ENCODE peak calls at places on chromosomes 2 and 18, in eight cellular contexts. One of them, this sample, is unnamed.

GRCh38 chr2:84556190-84556589 is 39.9 kb downstream of the DNAH6 start:
- ATAC-seq in GM23338: no peak
- ATAC-seq in Panc1: no peak
- ATAC-seq in upper lobe of left lung: no peak
- ATAC-seq in GM12878: peak; percentile 49
- ATAC-seq in K562: no peak
- ATAC-seq in HCT116: no peak
- ATAC-seq in HepG2: no peak
- ATAC-seq in this sample: no peak

GRCh38 chr2:132270981-132271546 is 109.3 kb upstream of the ANKRD30BL start:
- ATAC-seq in K562: no peak
- ATAC-seq in HepG2: no peak
- ATAC-seq in HCT116: no peak
- ATAC-seq in upper lobe of left lung: no peak
- ATAC-seq in GM12878: no peak
- ATAC-seq in Panc1: no peak
- ATAC-seq in GM23338: no peak
- ATAC-seq in this sample: no peak

GRCh38 chr18:12968115-12968514 is 20.3 kb downstream of the SEH1L start:
- ATAC-seq in HepG2: no peak
- ATAC-seq in upper lobe of left lung: no peak
- ATAC-seq in HCT116: no peak
- ATAC-seq in K562: no peak
- ATAC-seq in GM23338: no peak
- ATAC-seq in GM12878: no peak
- ATAC-seq in Panc1: no peak
- ATAC-seq in this sample: no peak

GRCh38 chr18:52422985-52423601 is 83.1 kb downstream of the DCC start:
- ATAC-seq in HepG2: no peak
- ATAC-seq in GM12878: no peak
- ATAC-seq in K562: no peak
- ATAC-seq in HCT116: no peak
- ATAC-seq in Panc1: no peak
- ATAC-seq in GM23338: peak; percentile 59
- ATAC-seq in upper lobe of left lung: no peak
- ATAC-seq in this sample: no peak

GRCh38 chr2:110806053-110806452 is 73.7 kb downstream of the ACOXL start:
- ATAC-seq in GM12878: peak; percentile 72
- ATAC-seq in HepG2: no peak
- ATAC-seq in GM23338: no peak
- ATAC-seq in Panc1: no peak
- ATAC-seq in HCT116: no peak
- ATAC-seq in K562: no peak
- ATAC-seq in upper lobe of left lung: no peak
- ATAC-seq in this sample: no peak

GRCh38 chr18:62904396-62905285 is 189.3 kb downstream of the PHLPP1 start:
- ATAC-seq in Panc1: no peak
- ATAC-seq in GM23338: peak; percentile 54
- ATAC-seq in GM12878: no peak
- ATAC-seq in K562: no peak
- ATAC-seq in HCT116: no peak
- ATAC-seq in upper lobe of left lung: no peak
- ATAC-seq in HepG2: no peak
- ATAC-seq in this sample: no peak

GRCh38 chr2:189876271-189876670 is 92.0 kb downstream of the PMS1 start:
- ATAC-seq in K562: no peak
- ATAC-seq in Panc1: no peak
- ATAC-seq in GM23338: no peak
- ATAC-seq in HepG2: no peak
- ATAC-seq in upper lobe of left lung: no peak
- ATAC-seq in HCT116: no peak
- ATAC-seq in GM12878: peak; percentile 32
- ATAC-seq in this sample: no peak

GRCh38 chr18:50356036-50356945 is 18.6 kb upstream of the SKA1 start:
- ATAC-seq in Panc1: peak; percentile 82
- ATAC-seq in HCT116: peak; percentile 83
- ATAC-seq in GM12878: peak; percentile 93
- ATAC-seq in K562: peak; percentile 78
- ATAC-seq in GM23338: peak; percentile 81
- ATAC-seq in upper lobe of left lung: peak; percentile 61
- ATAC-seq in HepG2: peak; percentile 97
- ATAC-seq in this sample: no peak

GRCh38 chr2:154449951-154450658 is 248.4 kb upstream of the KCNJ3 start:
- ATAC-seq in HCT116: no peak
- ATAC-seq in Panc1: no peak
- ATAC-seq in GM12878: no peak
- ATAC-seq in K562: no peak
- ATAC-seq in GM23338: no peak
- ATAC-seq in HepG2: peak; percentile 89
- ATAC-seq in upper lobe of left lung: no peak
- ATAC-seq in this sample: no peak

GRCh38 chr2:102615620-102616436 is 3.5 kb upstream of the SLC9A2 start:
- ATAC-seq in Panc1: peak; percentile 72
- ATAC-seq in upper lobe of left lung: peak; percentile 83
- ATAC-seq in K562: peak; percentile 85
- ATAC-seq in HCT116: peak; percentile 78
- ATAC-seq in HepG2: peak; percentile 93
- ATAC-seq in GM23338: peak; percentile 58
- ATAC-seq in GM12878: peak; percentile 91
- ATAC-seq in this sample: no peak

GRCh38 chr18:78728301-78729098 is 251.1 kb upstream of the SALL3 start:
- ATAC-seq in GM23338: no peak
- ATAC-seq in HCT116: no peak
- ATAC-seq in upper lobe of left lung: no peak
- ATAC-seq in K562: no peak
- ATAC-seq in Panc1: no peak
- ATAC-seq in GM12878: no peak
- ATAC-seq in HepG2: no peak
- ATAC-seq in this sample: no peak

GRCh38 chr2:189829092-189829843 is 45.0 kb downstream of the PMS1 start:
- ATAC-seq in GM12878: no peak
- ATAC-seq in upper lobe of left lung: no peak
- ATAC-seq in GM23338: no peak
- ATAC-seq in Panc1: no peak
- ATAC-seq in K562: no peak
- ATAC-seq in HCT116: no peak
- ATAC-seq in HepG2: no peak
- ATAC-seq in this sample: no peak

GRCh38 chr18:36702398-36703010 is 126.3 kb downstream of the TPGS2 start:
- ATAC-seq in HepG2: no peak
- ATAC-seq in GM23338: no peak
- ATAC-seq in upper lobe of left lung: no peak
- ATAC-seq in GM12878: no peak
- ATAC-seq in Panc1: no peak
- ATAC-seq in HCT116: no peak
- ATAC-seq in K562: no peak
- ATAC-seq in this sample: peak; percentile 80

GRCh38 chr2:26861610-26862224 is 13.8 kb downstream of the DPYSL5 start:
- ATAC-seq in Panc1: no peak
- ATAC-seq in HCT116: no peak
- ATAC-seq in GM12878: no peak
- ATAC-seq in K562: no peak
- ATAC-seq in upper lobe of left lung: no peak
- ATAC-seq in HepG2: no peak
- ATAC-seq in GM23338: no peak
- ATAC-seq in this sample: peak; percentile 76

GRCh38 chr2:201558665-201559064 is 84.6 kb downstream of the TMEM237 start:
- ATAC-seq in HepG2: peak; percentile 82
- ATAC-seq in K562: peak; percentile 94
- ATAC-seq in upper lobe of left lung: peak; percentile 62
- ATAC-seq in GM23338: peak; percentile 85
- ATAC-seq in GM12878: peak; percentile 87
- ATAC-seq in Panc1: peak; percentile 21
- ATAC-seq in HCT116: no peak
- ATAC-seq in this sample: no peak

GRCh38 chr2:118019821-118020220 is 6.0 kb upstream of the CCDC93 start:
- ATAC-seq in HepG2: no peak
- ATAC-seq in GM12878: no peak
- ATAC-seq in upper lobe of left lung: no peak
- ATAC-seq in GM23338: no peak
- ATAC-seq in Panc1: no peak
- ATAC-seq in HCT116: no peak
- ATAC-seq in K562: no peak
- ATAC-seq in this sample: no peak

GRCh38 chr2:10680957-10681356 is 8.8 kb downstream of the NOL10 start:
- ATAC-seq in HepG2: no peak
- ATAC-seq in upper lobe of left lung: no peak
- ATAC-seq in K562: no peak
- ATAC-seq in HCT116: no peak
- ATAC-seq in GM23338: no peak
- ATAC-seq in Panc1: no peak
- ATAC-seq in GM12878: no peak
- ATAC-seq in this sample: no peak

GRCh38 chr18:49360582-49360981 is 99.9 kb downstream of the DYM start:
- ATAC-seq in K562: peak; percentile 42
- ATAC-seq in GM12878: peak; percentile 82
- ATAC-seq in HCT116: no peak
- ATAC-seq in upper lobe of left lung: no peak
- ATAC-seq in Panc1: no peak
- ATAC-seq in HepG2: no peak
- ATAC-seq in GM23338: no peak
- ATAC-seq in this sample: no peak

GRCh38 chr18:35174093-35174731 is 66.6 kb upstream of the ZNF397 start:
- ATAC-seq in HepG2: no peak
- ATAC-seq in upper lobe of left lung: no peak
- ATAC-seq in Panc1: no peak
- ATAC-seq in GM23338: no peak
- ATAC-seq in K562: peak; percentile 78
- ATAC-seq in HCT116: no peak
- ATAC-seq in GM12878: peak; percentile 97
- ATAC-seq in this sample: no peak

GRCh38 chr2:65786765-65787164 is 354.4 kb upstream of the SPRED2 start:
- ATAC-seq in Panc1: no peak
- ATAC-seq in GM12878: no peak
- ATAC-seq in upper lobe of left lung: no peak
- ATAC-seq in HepG2: no peak
- ATAC-seq in K562: no peak
- ATAC-seq in GM23338: no peak
- ATAC-seq in HCT116: no peak
- ATAC-seq in this sample: no peak

GRCh38 chr2:177254433-177255226 is 9.9 kb downstream of the NFE2L2 start:
- ATAC-seq in Panc1: peak; percentile 79
- ATAC-seq in upper lobe of left lung: no peak
- ATAC-seq in GM12878: peak; percentile 9
- ATAC-seq in HCT116: peak; percentile 92
- ATAC-seq in HepG2: peak; percentile 60
- ATAC-seq in K562: peak; percentile 81
- ATAC-seq in GM23338: peak; percentile 94
- ATAC-seq in this sample: no peak

GRCh38 chr2:108632748-108633147 is 86.5 kb upstream of the RANBP2 start:
- ATAC-seq in upper lobe of left lung: no peak
- ATAC-seq in K562: no peak
- ATAC-seq in HepG2: no peak
- ATAC-seq in GM12878: no peak
- ATAC-seq in HCT116: no peak
- ATAC-seq in GM23338: no peak
- ATAC-seq in Panc1: no peak
- ATAC-seq in this sample: no peak
- TF ChIP-seq POLR2AphosphoS5 in upper lobe of left lung: no peak
- TF ChIP-seq POLR2AphosphoS5 in K562: no peak
- TF ChIP-seq POLR2AphosphoS5 in HepG2: no peak
- TF ChIP-seq POLR2AphosphoS5 in GM12878: no peak
- TF ChIP-seq POLR2AphosphoS5 in HCT116: no peak
- TF ChIP-seq POLR2AphosphoS5 in GM23338: no peak
- TF ChIP-seq POLR2AphosphoS5 in Panc1: no peak
- TF ChIP-seq POLR2AphosphoS5 in this sample: no peak

GRCh38 chr2:216694201-216694825 is 1.0 kb downstream of the IGFBP5 start:
- ATAC-seq in K562: no peak
- ATAC-seq in HCT116: no peak
- ATAC-seq in upper lobe of left lung: no peak
- ATAC-seq in GM23338: peak; percentile 28
- ATAC-seq in HepG2: peak; percentile 50
- ATAC-seq in Panc1: peak; percentile 59
- ATAC-seq in GM12878: no peak
- ATAC-seq in this sample: no peak
- TF ChIP-seq CTCF in K562: no peak
- TF ChIP-seq CTCF in HCT116: no peak
- TF ChIP-seq CTCF in upper lobe of left lung: no peak
- TF ChIP-seq CTCF in GM23338: no peak
- TF ChIP-seq CTCF in HepG2: no peak
- TF ChIP-seq CTCF in Panc1: no peak
- TF ChIP-seq CTCF in GM12878: no peak
- TF ChIP-seq CTCF in this sample: peak; percentile 5

DNA sequence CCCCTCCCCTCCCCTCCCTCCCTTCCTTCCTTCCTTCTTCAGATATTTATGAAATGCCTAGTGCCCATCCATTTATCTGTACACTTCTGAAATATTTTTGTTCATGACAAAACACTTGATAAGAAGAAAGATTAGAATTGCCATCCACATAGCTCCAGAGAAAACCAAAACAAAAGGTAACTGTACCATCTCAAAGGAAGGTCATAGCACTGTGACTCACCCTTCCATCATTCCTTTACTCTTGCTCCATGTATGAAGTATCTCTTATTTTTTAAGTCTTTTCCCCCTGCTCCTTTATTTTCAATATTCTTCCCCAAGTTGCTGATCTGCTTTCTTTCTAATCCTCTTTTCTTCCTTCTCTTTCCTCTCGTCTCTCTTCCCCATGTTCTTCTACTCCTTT is 9.9 kb downstream of the CNTNAP5 start:
- ATAC-seq in HCT116: no peak
- ATAC-seq in GM23338: no peak
- ATAC-seq in K562: no peak
- ATAC-seq in GM12878: no peak
- ATAC-seq in HepG2: no peak
- ATAC-seq in Panc1: no peak
- ATAC-seq in upper lobe of left lung: no peak
- ATAC-seq in this sample: no peak
- H3K4me1 ChIP-seq in HCT116: no peaks in the 10 kb centered on the region
- H3K4me1 ChIP-seq in GM23338: peaks cover 18% of the 10 kb centered on the region
- H3K4me1 ChIP-seq in K562: no peaks in the 10 kb centered on the region
- H3K4me1 ChIP-seq in GM12878: no peaks in the 10 kb centered on the region
- H3K4me1 ChIP-seq in HepG2: no peaks in the 10 kb centered on the region
- H3K4me1 ChIP-seq in Panc1: no peaks in the 10 kb centered on the region
- H3K4me1 ChIP-seq in upper lobe of left lung: no peaks in the 10 kb centered on the region
- H3K4me1 ChIP-seq in this sample: no peaks in the 10 kb centered on the region

GRCh38 chr18:48303883-48304282 is 105.3 kb downstream of the ZBTB7C start:
- ATAC-seq in upper lobe of left lung: no peak
- ATAC-seq in HepG2: no peak
- ATAC-seq in Panc1: no peak
- ATAC-seq in GM23338: no peak
- ATAC-seq in GM12878: no peak
- ATAC-seq in K562: no peak
- ATAC-seq in HCT116: no peak
- ATAC-seq in this sample: no peak

GRCh38 chr18:48306838-48307237 is 102.3 kb downstream of the ZBTB7C start:
- ATAC-seq in upper lobe of left lung: no peak
- ATAC-seq in Panc1: no peak
- ATAC-seq in HCT116: no peak
- ATAC-seq in HepG2: no peak
- ATAC-seq in K562: no peak
- ATAC-seq in GM12878: no peak
- ATAC-seq in GM23338: no peak
- ATAC-seq in this sample: peak; percentile 74

GRCh38 chr18:48308027-48308635 is 101.1 kb downstream of the ZBTB7C start:
- ATAC-seq in HepG2: no peak
- ATAC-seq in Panc1: no peak
- ATAC-seq in GM12878: no peak
- ATAC-seq in GM23338: no peak
- ATAC-seq in upper lobe of left lung: no peak
- ATAC-seq in K562: no peak
- ATAC-seq in HCT116: peak; percentile 71
- ATAC-seq in this sample: no peak

GRCh38 chr18:48302736-48303135 is 106.4 kb downstream of the ZBTB7C start:
- ATAC-seq in HCT116: no peak
- ATAC-seq in GM12878: no peak
- ATAC-seq in HepG2: no peak
- ATAC-seq in GM23338: no peak
- ATAC-seq in K562: no peak
- ATAC-seq in upper lobe of left lung: no peak
- ATAC-seq in Panc1: no peak
- ATAC-seq in this sample: no peak

GRCh38 chr18:48304906-48305693 is 104.1 kb downstream of the ZBTB7C start:
- ATAC-seq in HepG2: no peak
- ATAC-seq in GM12878: no peak
- ATAC-seq in upper lobe of left lung: no peak
- ATAC-seq in GM23338: no peak
- ATAC-seq in K562: no peak
- ATAC-seq in Panc1: no peak
- ATAC-seq in HCT116: no peak
- ATAC-seq in this sample: no peak
- TF ChIP-seq POLR2AphosphoS5 in HepG2: no peak
- TF ChIP-seq POLR2AphosphoS5 in GM12878: no peak
- TF ChIP-seq POLR2AphosphoS5 in upper lobe of left lung: no peak
- TF ChIP-seq POLR2AphosphoS5 in GM23338: no peak
- TF ChIP-seq POLR2AphosphoS5 in K562: no peak
- TF ChIP-seq POLR2AphosphoS5 in Panc1: no peak
- TF ChIP-seq POLR2AphosphoS5 in HCT116: no peak
- TF ChIP-seq POLR2AphosphoS5 in this sample: no peak

This sample was measured in gastroesophageal sphincter.